ENCODE peak calls at places on chromosome 7, in four cellular contexts. One of them, this sample, is unnamed.

GRCh38 chr7:80680159-80680903 is 41.9 kb downstream of the CD36 start:
- DNase-seq in endothelial cell: no peak
- DNase-seq in tibial nerve: no peak
- DNase-seq in progenitor cell of endocrine pancreas: no peak
- DNase-seq in this sample: no peak

GRCh38 chr7:92448185-92448747 is 984 bp downstream of the GATAD1 start:
- DNase-seq in progenitor cell of endocrine pancreas: no peak
- DNase-seq in tibial nerve: peak; percentile 70
- DNase-seq in endothelial cell: peak; percentile 12
- DNase-seq in this sample: peak; percentile 41

GRCh38 chr7:99473315-99473596 is 566 bp downstream of the ZNF789 start:
- DNase-seq in endothelial cell: no peak
- DNase-seq in progenitor cell of endocrine pancreas: no peak
- DNase-seq in tibial nerve: no peak
- DNase-seq in this sample: peak; percentile 82

GRCh38 chr7:101921061-101921460 is 103.6 kb downstream of the CUX1 start:
- DNase-seq in tibial nerve: no peak
- DNase-seq in endothelial cell: no peak
- DNase-seq in progenitor cell of endocrine pancreas: no peak
- DNase-seq in this sample: no peak

GRCh38 chr7:45646207-45646821 is 72.1 kb downstream of the ADCY1 start:
- DNase-seq in tibial nerve: no peak
- DNase-seq in endothelial cell: no peak
- DNase-seq in progenitor cell of endocrine pancreas: no peak
- DNase-seq in this sample: no peak

GRCh38 chr7:150311711-150312110 is 11.4 kb upstream of the LRRC61 start:
- DNase-seq in tibial nerve: no peak
- DNase-seq in progenitor cell of endocrine pancreas: no peak
- DNase-seq in endothelial cell: no peak
- DNase-seq in this sample: no peak

GRCh38 chr7:69364814-69365587 is 233.3 kb upstream of the AUTS2 start:
- DNase-seq in progenitor cell of endocrine pancreas: no peak
- DNase-seq in endothelial cell: no peak
- DNase-seq in tibial nerve: no peak
- DNase-seq in this sample: no peak

GRCh38 chr7:66953044-66953427 is 32.0 kb downstream of the TMEM248 start:
- DNase-seq in endothelial cell: no peak
- DNase-seq in progenitor cell of endocrine pancreas: no peak
- DNase-seq in tibial nerve: no peak
- DNase-seq in this sample: no peak

GRCh38 chr7:27709137-27710075 is 30.6 kb upstream of the TAX1BP1 start:
- DNase-seq in progenitor cell of endocrine pancreas: no peak
- DNase-seq in tibial nerve: no peak
- DNase-seq in endothelial cell: no peak
- DNase-seq in this sample: no peak

GRCh38 chr7:924541-925231 is 29.8 kb downstream of the ADAP1 start:
- DNase-seq in endothelial cell: no peak
- DNase-seq in progenitor cell of endocrine pancreas: no peak
- DNase-seq in tibial nerve: no peak
- DNase-seq in this sample: no peak

GRCh38 chr7:71636329-71636728 is 504.4 kb downstream of the GALNT17 start:
- DNase-seq in endothelial cell: no peak
- DNase-seq in progenitor cell of endocrine pancreas: no peak
- DNase-seq in tibial nerve: no peak
- DNase-seq in this sample: no peak

GRCh38 chr7:155408657-155409586 is 49.0 kb upstream of the EN2 start:
- DNase-seq in progenitor cell of endocrine pancreas: no peak
- DNase-seq in tibial nerve: no peak
- DNase-seq in endothelial cell: no peak
- DNase-seq in this sample: no peak

GRCh38 chr7:24697416-24697815 is 59.8 kb downstream of the GSDME start:
- DNase-seq in progenitor cell of endocrine pancreas: no peak
- DNase-seq in tibial nerve: no peak
- DNase-seq in endothelial cell: no peak
- DNase-seq in this sample: no peak

GRCh38 chr7:23353172-23353571 is 54.0 kb downstream of the MALSU1 start:
- DNase-seq in progenitor cell of endocrine pancreas: no peak
- DNase-seq in tibial nerve: no peak
- DNase-seq in endothelial cell: no peak
- DNase-seq in this sample: no peak

GRCh38 chr7:80821781-80822180 is 97.1 kb downstream of the SEMA3C start:
- DNase-seq in endothelial cell: no peak
- DNase-seq in progenitor cell of endocrine pancreas: no peak
- DNase-seq in tibial nerve: no peak
- DNase-seq in this sample: no peak

GRCh38 chr7:116560021-116560970 is 35.5 kb downstream of the CAV1 start:
- DNase-seq in progenitor cell of endocrine pancreas: no peak
- DNase-seq in tibial nerve: no peak
- DNase-seq in endothelial cell: no peak
- DNase-seq in this sample: no peak

GRCh38 chr7:128304212-128304611 is 39.5 kb downstream of the RBM28 start:
- DNase-seq in progenitor cell of endocrine pancreas: no peak
- DNase-seq in tibial nerve: no peak
- DNase-seq in endothelial cell: no peak
- DNase-seq in this sample: no peak

GRCh38 chr7:159032310-159032709 is 112.4 kb downstream of the VIPR2 start:
- DNase-seq in tibial nerve: peak; percentile 7
- DNase-seq in endothelial cell: peak; percentile 3
- DNase-seq in progenitor cell of endocrine pancreas: no peak
- DNase-seq in this sample: no peak

GRCh38 chr7:101963693-101964092 is 146.3 kb downstream of the CUX1 start:
- DNase-seq in progenitor cell of endocrine pancreas: no peak
- DNase-seq in tibial nerve: no peak
- DNase-seq in endothelial cell: no peak
- DNase-seq in this sample: no peak

GRCh38 chr7:44678468-44679179 is 70.0 kb upstream of the ZMIZ2 start:
- DNase-seq in endothelial cell: no peak
- DNase-seq in tibial nerve: peak; percentile 56
- DNase-seq in progenitor cell of endocrine pancreas: no peak
- DNase-seq in this sample: peak; percentile 65

GRCh38 chr7:92276486-92276885 is 30.7 kb downstream of the ANKIB1 start:
- DNase-seq in progenitor cell of endocrine pancreas: no peak
- DNase-seq in tibial nerve: no peak
- DNase-seq in endothelial cell: no peak
- DNase-seq in this sample: no peak

GRCh38 chr7:94368371-94368791 is 26.3 kb upstream of the COL1A2 start:
- DNase-seq in progenitor cell of endocrine pancreas: no peak
- DNase-seq in tibial nerve: no peak
- DNase-seq in endothelial cell: no peak
- DNase-seq in this sample: no peak

DNA sequence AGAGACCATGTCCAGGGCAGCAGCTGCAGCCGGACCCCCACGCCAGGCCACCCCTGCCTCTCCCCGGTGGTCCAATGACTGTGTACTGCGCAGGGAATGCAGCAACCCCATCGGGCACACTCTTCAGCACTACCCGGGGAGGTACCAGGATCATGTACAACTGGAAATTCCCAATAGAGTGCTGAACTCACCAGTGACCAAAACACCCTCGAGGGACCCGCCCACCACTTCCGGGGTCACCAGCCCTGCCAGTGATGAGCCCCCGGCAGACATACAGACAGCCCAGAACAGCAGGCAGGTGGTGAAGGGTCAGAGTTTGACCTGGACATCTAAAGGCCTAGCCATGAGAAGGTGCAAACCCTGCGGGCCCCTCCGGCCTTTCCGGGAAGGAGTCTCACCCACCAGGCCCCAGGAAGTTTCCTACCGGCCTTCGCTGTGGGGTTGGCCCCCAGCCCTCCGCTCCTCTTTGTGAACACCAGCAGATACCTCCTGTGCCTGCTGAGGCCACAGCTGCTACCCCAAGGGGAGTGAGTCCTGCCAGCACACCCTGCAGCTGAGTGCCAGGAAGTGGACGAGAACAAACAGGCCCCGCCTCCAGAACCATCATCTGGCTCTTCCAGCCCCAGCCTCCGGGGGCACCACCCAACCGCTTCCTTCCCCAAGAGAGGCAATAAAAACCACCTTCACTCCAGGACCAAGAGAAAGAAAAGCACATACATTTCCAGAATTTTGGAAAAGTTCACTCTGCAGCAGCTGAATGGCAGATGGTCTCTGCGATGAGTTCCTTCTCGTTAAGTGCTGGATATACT is 5.0 kb upstream of the ANKRD61 start:
- DNase-seq in tibial nerve: peak; percentile 36
- DNase-seq in endothelial cell: peak; percentile 49
- DNase-seq in progenitor cell of endocrine pancreas: no peak
- DNase-seq in this sample: peak; percentile 63
- TF ChIP-seq CTCF in tibial nerve: no peak
- TF ChIP-seq CTCF in endothelial cell: no peak
- TF ChIP-seq CTCF in progenitor cell of endocrine pancreas: peak; percentile 33
- TF ChIP-seq CTCF in this sample: no peak

GRCh38 chr7:130095812-130096211 is 25.5 kb downstream of the KLHDC10 start:
- DNase-seq in progenitor cell of endocrine pancreas: no peak
- DNase-seq in endothelial cell: no peak
- DNase-seq in tibial nerve: no peak
- DNase-seq in this sample: no peak

GRCh38 chr7:130091999-130092398 is 21.7 kb downstream of the KLHDC10 start:
- DNase-seq in progenitor cell of endocrine pancreas: no peak
- DNase-seq in endothelial cell: no peak
- DNase-seq in tibial nerve: no peak
- DNase-seq in this sample: no peak

GRCh38 chr7:130099331-130099730 is 29.0 kb downstream of the KLHDC10 start:
- DNase-seq in tibial nerve: no peak
- DNase-seq in endothelial cell: no peak
- DNase-seq in progenitor cell of endocrine pancreas: no peak
- DNase-seq in this sample: no peak

GRCh38 chr7:130092598-130092997 is 22.3 kb downstream of the KLHDC10 start:
- DNase-seq in tibial nerve: no peak
- DNase-seq in endothelial cell: no peak
- DNase-seq in progenitor cell of endocrine pancreas: no peak
- DNase-seq in this sample: no peak

GRCh38 chr7:130096243-130096827 is 26.0 kb downstream of the KLHDC10 start:
- DNase-seq in progenitor cell of endocrine pancreas: no peak
- DNase-seq in tibial nerve: peak; percentile 17
- DNase-seq in endothelial cell: no peak
- DNase-seq in this sample: no peak
- TF ChIP-seq CTCF in progenitor cell of endocrine pancreas: no peak
- TF ChIP-seq CTCF in tibial nerve: peak; percentile 15
- TF ChIP-seq CTCF in endothelial cell: no peak
- TF ChIP-seq CTCF in this sample: peak; percentile 9

DNA sequence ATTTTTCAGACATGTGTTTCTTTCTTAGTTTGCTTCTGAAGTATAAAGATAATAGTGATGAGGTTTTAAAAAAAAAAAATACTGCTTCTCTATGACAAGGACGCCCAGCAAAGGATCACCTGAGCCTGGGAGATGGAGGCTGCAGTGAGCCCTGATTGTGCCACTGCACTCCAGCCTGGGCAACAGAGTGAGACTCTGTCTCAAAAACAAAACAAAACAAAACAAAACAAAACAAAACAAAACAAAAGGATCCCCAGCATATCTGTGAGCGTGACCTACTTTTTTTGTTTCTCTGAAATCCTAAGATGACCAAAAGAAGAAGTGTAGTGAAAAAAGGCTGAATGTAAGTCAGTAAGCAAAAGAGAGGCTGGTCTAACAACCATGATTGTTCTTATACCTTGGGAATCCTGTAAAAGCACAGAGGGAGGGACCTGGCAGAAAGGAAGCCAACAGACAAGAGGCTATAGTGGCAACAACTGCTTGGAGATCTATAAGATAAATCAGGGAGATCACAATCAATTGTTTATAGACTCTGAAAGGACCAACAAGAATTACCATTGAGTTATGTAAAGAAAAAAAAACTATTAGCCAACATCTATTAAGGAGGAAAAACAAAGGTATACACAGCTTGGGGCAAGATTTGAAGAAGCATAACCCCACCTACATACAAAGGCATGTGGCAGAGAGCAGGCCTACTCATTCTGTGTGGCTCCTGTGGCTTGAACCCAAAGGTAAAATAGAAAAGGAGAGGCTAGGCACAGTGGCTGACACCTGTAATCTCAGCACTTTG is 255.2 kb upstream of the KLF14 start:
- DNase-seq in tibial nerve: no peak
- DNase-seq in endothelial cell: no peak
- DNase-seq in progenitor cell of endocrine pancreas: no peak
- DNase-seq in this sample: no peak
- TF ChIP-seq CTCF in tibial nerve: no peak
- TF ChIP-seq CTCF in endothelial cell: no peak
- TF ChIP-seq CTCF in progenitor cell of endocrine pancreas: no peak
- TF ChIP-seq CTCF in this sample: no peak

GRCh38 chr7:40586197-40586596 is 451.4 kb downstream of the SUGCT start:
- DNase-seq in tibial nerve: no peak
- DNase-seq in endothelial cell: no peak
- DNase-seq in progenitor cell of endocrine pancreas: no peak
- DNase-seq in this sample: no peak
- TF ChIP-seq CTCF in tibial nerve: no peak
- TF ChIP-seq CTCF in endothelial cell: no peak
- TF ChIP-seq CTCF in progenitor cell of endocrine pancreas: no peak
- TF ChIP-seq CTCF in this sample: no peak

GRCh38 chr7:30166841-30167235 is 32.1 kb downstream of the MTURN start:
- DNase-seq in tibial nerve: no peak
- DNase-seq in progenitor cell of endocrine pancreas: no peak
- DNase-seq in endothelial cell: no peak
- DNase-seq in this sample: no peak

GRCh38 chr7:30166155-30166840 is 31.5 kb downstream of the MTURN start:
- DNase-seq in tibial nerve: no peak
- DNase-seq in progenitor cell of endocrine pancreas: no peak
- DNase-seq in endothelial cell: no peak
- DNase-seq in this sample: peak; percentile 40

GRCh38 chr7:30170460-30171197 is 35.8 kb downstream of the MTURN start:
- DNase-seq in tibial nerve: no peak
- DNase-seq in progenitor cell of endocrine pancreas: no peak
- DNase-seq in endothelial cell: no peak
- DNase-seq in this sample: no peak

GRCh38 chr7:30169585-30169978 is 34.8 kb downstream of the MTURN start:
- DNase-seq in progenitor cell of endocrine pancreas: no peak
- DNase-seq in endothelial cell: no peak
- DNase-seq in tibial nerve: no peak
- DNase-seq in this sample: no peak

GRCh38 chr7:30168800-30169584 is 34.2 kb downstream of the MTURN start:
- DNase-seq in tibial nerve: no peak
- DNase-seq in endothelial cell: no peak
- DNase-seq in progenitor cell of endocrine pancreas: no peak
- DNase-seq in this sample: peak; percentile 92
- TF ChIP-seq CTCF in tibial nerve: no peak
- TF ChIP-seq CTCF in endothelial cell: no peak
- TF ChIP-seq CTCF in progenitor cell of endocrine pancreas: no peak
- TF ChIP-seq CTCF in this sample: no peak

DNA sequence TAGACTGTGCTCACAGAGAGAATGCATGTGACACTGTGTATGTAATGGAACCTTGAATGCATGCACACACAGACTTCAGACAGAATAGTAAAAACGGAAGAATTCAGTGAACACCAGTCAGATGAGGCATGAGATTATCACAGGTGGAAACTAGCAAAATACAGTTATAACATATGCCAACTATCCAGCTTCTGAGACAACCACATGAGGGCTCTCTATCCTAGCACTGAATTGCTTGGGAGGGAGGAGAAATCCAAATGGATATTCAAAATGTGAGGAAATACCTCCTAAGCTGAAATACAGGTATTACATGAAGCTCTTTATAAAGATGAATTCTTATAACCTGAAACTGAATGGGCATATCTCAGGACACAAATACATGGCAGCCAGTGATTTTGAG is 30.6 kb downstream of the GARS1 start:
- DNase-seq in progenitor cell of endocrine pancreas: no peak
- DNase-seq in tibial nerve: no peak
- DNase-seq in endothelial cell: no peak
- DNase-seq in this sample: no peak
- TF ChIP-seq CTCF in progenitor cell of endocrine pancreas: peak; percentile 21
- TF ChIP-seq CTCF in tibial nerve: no peak
- TF ChIP-seq CTCF in endothelial cell: no peak
- TF ChIP-seq CTCF in this sample: no peak

GRCh38 chr7:143355450-143356385 is 6.8 kb downstream of the FAM131B start:
- DNase-seq in endothelial cell: no peak
- DNase-seq in progenitor cell of endocrine pancreas: no peak
- DNase-seq in tibial nerve: no peak
- DNase-seq in this sample: no peak
- TF ChIP-seq CTCF in endothelial cell: no peak
- TF ChIP-seq CTCF in progenitor cell of endocrine pancreas: no peak
- TF ChIP-seq CTCF in tibial nerve: no peak
- TF ChIP-seq CTCF in this sample: no peak

This sample was measured in RWPE1.